ENCODE peak calls at places on chromosome 19, in seven cellular contexts. M, J, D, N, S, F and C are unnamed samples.
A peak's percentile ranks its signal among the peaks of the same experiment; 100 is the strongest.

GRCh38 chr19:5691205-5691929 is 1.3 kb downstream of the RPL36 start:
- DNase-seq in S (peak; percentile 45), D (no peak), F (peak; percentile 57), N (peak; percentile 67), M (peak; percentile 68), J (peak; percentile 59), C (peak; percentile 73)

GRCh38 chr19:3512562-3512961 is 6.5 kb downstream of the FZR1 start:
- DNase-seq in N (no peak), S (no peak), M (no peak), J (no peak), F (no peak), D (no peak), C (no peak)

GRCh38 chr19:13984186-13984585 is 21.9 kb downstream of the RFX1 start:
- DNase-seq in S (peak; percentile 33), M (no peak), J (no peak), F (no peak), N (peak; percentile 42), D (no peak), C (no peak)

GRCh38 chr19:4326837-4327251 is 11.8 kb downstream of the STAP2 start:
- DNase-seq in J (peak; percentile 25), F (no peak), D (no peak), M (no peak), S (peak; percentile 85), N (peak; percentile 75), C (peak; percentile 52)

GRCh38 chr19:38209671-38210457 is 14.2 kb downstream of the DPF1 start:
- DNase-seq in N (peak; percentile 79), D (no peak), M (peak; percentile 64), S (peak; percentile 87), F (peak; percentile 84), J (no peak), C (peak; percentile 52)

GRCh38 chr19:18832331-18833140 is 777 bp downstream of the UPF1 start:
- DNase-seq in J (peak; percentile 47), F (peak; percentile 55), S (peak; percentile 65), M (no peak), D (no peak), N (peak; percentile 71), C (peak; percentile 45)

GRCh38 chr19:1045247-1045603 is 5.3 kb downstream of the ABCA7 start:
- DNase-seq in N (peak; percentile 72), M (no peak), D (no peak), F (no peak), S (peak; percentile 60), J (peak; percentile 50), C (no peak)

GRCh38 chr19:54521022-54521859 is 18.6 kb downstream of the LAIR2 start:
- DNase-seq in J (peak; percentile 24), S (no peak), F (no peak), M (no peak), D (no peak), N (no peak), C (no peak)

GRCh38 chr19:45615795-45616708 is 14.0 kb upstream of the GPR4 start:
- DNase-seq in F (peak; percentile 92), M (peak; percentile 86), S (peak; percentile 99), J (peak; percentile 78), N (peak; percentile 96), D (no peak), C (peak; percentile 94)

GRCh38 chr19:2252481-2253105 is 3.5 kb downstream of the AMH start:
- DNase-seq in S (peak; percentile 16), N (peak; percentile 38), J (peak; percentile 36), F (no peak), D (no peak), M (no peak), C (no peak)

GRCh38 chr19:2251577-2252480 is 2.7 kb downstream of the AMH start:
- DNase-seq in S (no peak), D (no peak), F (no peak), M (no peak), N (peak; percentile 32), J (no peak), C (no peak)

GRCh38 chr19:2254052-2254872 is 2.0 kb downstream of the JSRP1 start:
- DNase-seq in D (no peak), N (peak; percentile 45), F (peak; percentile 81), S (peak; percentile 84), M (no peak), J (no peak), C (peak; percentile 76)

GRCh38 chr19:2255112-2255845 is 938 bp downstream of the JSRP1 start:
- DNase-seq in N (peak; percentile 78), M (no peak), D (no peak), F (no peak), J (no peak), S (no peak), C (no peak)

DNA sequence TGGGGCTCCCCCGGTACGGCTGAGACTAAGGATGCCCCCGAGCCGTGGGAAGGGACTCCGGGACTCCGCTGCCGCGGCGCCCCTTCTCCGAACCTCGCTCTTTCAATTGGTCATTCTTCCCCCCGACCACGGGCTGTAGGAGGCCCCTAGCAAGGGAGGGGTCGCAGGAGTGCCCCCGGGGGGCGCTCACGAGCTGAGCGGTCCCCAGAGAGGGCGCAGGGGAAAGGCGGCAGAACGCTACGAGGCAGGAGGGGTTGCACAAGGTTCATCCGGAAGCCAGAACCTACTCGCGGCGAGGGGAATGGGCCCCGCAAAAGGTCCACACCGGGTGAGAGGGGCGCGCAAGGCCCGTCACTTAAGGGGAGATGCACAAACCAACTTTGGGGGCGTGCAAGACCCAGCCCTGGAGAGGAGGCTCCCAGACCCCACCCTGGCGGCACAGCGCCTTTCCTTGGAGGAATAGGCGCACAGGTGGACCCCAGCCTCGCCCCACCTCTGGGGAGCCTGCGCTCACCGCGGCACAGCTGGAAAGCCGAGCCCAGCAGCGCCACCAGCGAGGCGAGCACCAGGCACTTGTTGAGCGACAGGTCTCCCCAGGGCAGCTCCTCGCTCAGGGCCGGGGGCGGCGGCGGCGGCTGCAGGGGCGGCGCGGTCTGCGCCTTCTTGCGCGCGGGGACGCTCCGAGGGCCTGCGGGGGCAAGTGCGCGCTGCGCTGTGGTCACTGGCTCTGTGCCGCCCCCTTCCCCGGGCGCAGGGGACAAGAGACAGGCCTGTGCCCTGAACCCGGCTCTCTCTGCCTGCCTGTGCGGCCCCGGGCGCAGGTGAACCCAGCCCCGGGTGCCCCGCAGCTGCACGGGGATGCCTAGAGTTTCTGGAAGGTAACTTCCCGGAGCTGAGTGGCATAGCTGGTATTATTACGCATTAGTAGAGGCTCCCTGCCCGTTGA is 2.8 kb downstream of the JSRP1 start:
- DNase-seq in S (peak; percentile 83), N (peak; percentile 58), F (no peak), D (no peak), J (peak; percentile 76), M (no peak), C (no peak)
- H3K4me3 ChIP-seq in S (peak overlapping the region; percentile 58), N (no peak overlapping the region), F (no peak overlapping the region), D (no peak overlapping the region), J (no peak overlapping the region), M (no peak overlapping the region), C (peak overlapping the region; percentile 22)

DNA sequence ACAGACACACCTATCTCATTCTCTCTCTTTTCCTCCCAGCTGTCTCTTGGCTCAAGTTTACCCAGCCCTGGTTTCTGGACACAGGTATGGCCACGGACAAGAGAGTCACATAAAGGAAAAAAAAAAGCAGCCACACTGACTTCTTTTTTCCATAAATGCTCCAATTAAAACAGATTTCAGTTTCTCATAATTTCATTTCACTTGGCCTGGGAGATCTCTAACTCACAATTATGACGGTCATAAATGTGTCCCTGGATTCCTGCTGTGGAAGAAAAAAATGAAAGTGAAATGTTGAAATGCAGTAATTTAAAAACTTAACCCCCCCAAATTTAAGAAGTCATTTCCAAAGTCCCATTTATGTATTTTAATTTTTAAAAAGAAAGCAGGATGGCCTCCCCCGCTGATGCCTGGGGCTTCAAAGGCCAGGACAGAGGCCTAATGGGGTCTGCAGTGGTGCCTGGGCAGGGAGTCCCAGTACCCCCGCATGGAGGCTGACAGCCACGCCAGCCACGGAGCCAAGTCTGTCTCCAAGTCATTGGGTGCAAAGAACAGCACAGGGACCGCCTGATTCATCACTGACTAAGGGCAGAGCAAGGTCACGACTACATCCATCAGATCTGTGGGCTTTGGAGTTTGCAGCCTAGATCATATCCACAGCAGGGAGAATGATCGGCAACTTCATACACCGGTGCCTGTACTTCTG is 79.7 kb downstream of the TSHZ3 start:
- DNase-seq in J (no peak), D (no peak), F (no peak), N (peak; percentile 67), S (no peak), M (no peak), C (no peak)
- H3K4me3 ChIP-seq in J (no peak overlapping the region), D (no peak overlapping the region), F (no peak overlapping the region), N (no peak overlapping the region), S (no peak overlapping the region), M (no peak overlapping the region), C (no peak overlapping the region)

DNA sequence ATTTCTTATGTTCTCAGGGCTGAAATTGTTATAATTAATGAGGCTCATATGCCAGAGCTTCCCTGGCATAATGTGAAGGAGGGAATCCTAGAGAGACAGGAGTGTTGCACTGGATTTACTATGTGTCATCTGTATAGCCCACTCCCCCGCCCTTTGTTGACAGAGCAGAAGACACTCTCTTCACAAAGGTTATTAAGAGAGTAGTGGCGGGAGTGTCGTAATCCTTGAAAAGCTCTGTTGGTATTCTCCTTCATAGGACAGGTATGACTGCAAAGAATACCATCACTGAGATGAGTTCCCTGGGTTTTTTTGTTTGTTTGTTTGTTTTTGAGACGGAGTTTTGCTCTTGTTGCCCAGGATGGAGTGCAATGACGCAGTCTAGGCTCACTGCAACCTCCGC is 14.0 kb downstream of the ZNF121 start:
- DNase-seq in F (no peak), M (no peak), D (no peak), J (no peak), N (no peak), S (no peak), C (no peak)
- H3K4me3 ChIP-seq in F (no peak overlapping the region), M (no peak overlapping the region), D (no peak overlapping the region), J (no peak overlapping the region), N (no peak overlapping the region), S (no peak overlapping the region), C (no peak overlapping the region)

DNA sequence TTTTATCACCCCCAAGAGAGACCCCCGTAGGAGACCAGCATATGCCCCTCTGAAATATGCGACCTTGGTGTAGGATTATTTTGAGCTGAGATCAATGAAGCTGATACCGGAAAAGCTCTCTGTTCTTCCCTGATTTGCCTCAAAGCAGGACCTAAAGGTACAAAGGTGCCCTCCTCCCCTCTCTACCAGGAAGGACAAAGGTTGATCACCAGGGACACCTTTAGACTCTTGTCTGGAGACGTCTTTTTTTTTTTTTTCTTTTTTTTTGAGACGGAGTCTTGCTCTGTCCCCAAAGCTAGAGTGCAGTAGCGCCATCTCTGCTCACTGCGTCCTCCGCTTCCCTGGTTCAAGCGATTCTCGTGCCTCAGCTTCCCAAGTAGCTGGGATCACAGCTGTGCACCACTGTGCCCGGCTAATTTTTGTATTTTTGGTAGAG is 792 bp upstream of the PEX11G start:
- DNase-seq in F (peak; percentile 60), M (no peak), S (peak; percentile 13), N (no peak), J (no peak), D (no peak), C (no peak)
- H3K4me3 ChIP-seq in F (no peak overlapping the region), M (no peak overlapping the region), S (no peak overlapping the region), N (no peak overlapping the region), J (no peak overlapping the region), D (no peak overlapping the region), C (no peak overlapping the region)

DNA sequence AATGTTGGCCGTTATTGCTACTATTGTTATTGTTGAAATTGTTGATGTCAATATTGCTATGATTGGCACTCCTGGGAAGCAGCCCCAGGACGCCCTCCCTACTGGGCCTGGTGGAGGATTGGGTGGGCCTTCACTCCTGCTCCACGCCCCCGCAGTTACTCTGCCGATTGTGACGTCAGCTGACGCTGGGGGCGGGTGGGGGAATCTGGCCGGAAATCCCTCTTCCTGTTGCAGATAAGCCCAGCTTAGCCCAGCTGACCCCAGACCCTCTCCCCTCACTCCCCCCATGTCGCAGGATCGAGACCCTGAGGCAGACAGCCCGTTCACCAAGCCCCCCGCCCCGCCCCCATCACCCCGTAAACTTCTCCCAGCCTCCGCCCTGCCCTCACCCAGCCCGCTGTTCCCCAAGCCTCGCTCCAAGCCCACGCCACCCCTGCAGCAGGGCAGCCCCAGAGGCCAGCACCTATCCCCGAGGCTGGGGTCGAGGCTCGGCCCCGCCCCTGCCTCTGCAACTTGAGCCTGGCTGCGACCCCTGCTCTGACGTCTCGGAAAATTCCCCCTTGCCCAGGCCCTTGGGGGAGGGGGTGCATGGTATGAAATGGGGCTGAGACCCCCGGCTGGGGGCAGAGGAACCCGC is at the start of gene ETV2:
- DNase-seq in D (no peak), S (peak; percentile 61), M (no peak), F (no peak), J (peak; percentile 28), N (peak; percentile 55), C (peak; percentile 24)
- H3K4me3 ChIP-seq in D (no peak within 1 kb of the TSS), S (no peak within 1 kb of the TSS), M (no peak within 1 kb of the TSS), F (no peak within 1 kb of the TSS), J (no peak within 1 kb of the TSS), N (no peak within 1 kb of the TSS), C (no peak within 1 kb of the TSS)